ENCODE peak calls at places on chromosomes 5 and 9, in nine cellular contexts. P, K, G, O, X, D, Y, T and J are unnamed samples.

GRCh38 chr9:137300607-137301085 is 1.4 kb downstream of the NRARP start:
- DNase-seq in G (no peak), X (no peak), Y (peak; percentile 84), P (no peak), D (no peak), K (no peak), O (no peak), T (peak; percentile 35), J (peak; percentile 63)

GRCh38 chr5:118371973-118372650 is 616.2 kb downstream of the DTWD2 start:
- DNase-seq in D (no peak), Y (no peak), P (no peak), K (no peak), X (no peak), T (peak; percentile 36), G (no peak), O (no peak), J (no peak)

GRCh38 chr5:72817076-72817476 is 615 bp downstream of the TNPO1 start:
- DNase-seq in X (peak; percentile 55), P (no peak), D (peak; percentile 53), O (no peak), K (no peak), T (peak; percentile 51), Y (peak; percentile 68), G (peak; percentile 54), J (peak; percentile 83)

GRCh38 chr5:91280062-91280941 is 102.8 kb downstream of the ARRDC3 start:
- DNase-seq in G (peak; percentile 93), P (peak; percentile 93), O (peak; percentile 93), T (peak; percentile 94), D (peak; percentile 98), X (peak; percentile 40), Y (peak; percentile 94), K (peak; percentile 79), J (peak; percentile 97)

GRCh38 chr5:132996307-132996706 is 30.0 kb downstream of the ZCCHC10 start:
- DNase-seq in T (no peak), O (no peak), K (no peak), X (no peak), G (no peak), Y (no peak), D (no peak), P (no peak), J (no peak)

GRCh38 chr5:103894882-103895281 is 332.3 kb upstream of the NUDT12 start:
- DNase-seq in O (no peak), Y (peak; percentile 50), P (peak; percentile 9), D (peak; percentile 2), G (no peak), X (no peak), T (no peak), K (no peak), J (peak; percentile 4)

GRCh38 chr9:129237195-129237611 is 59.1 kb upstream of the IER5L start:
- DNase-seq in T (no peak), P (peak; percentile 22), Y (peak; percentile 44), G (no peak), K (no peak), O (no peak), X (peak; percentile 41), D (peak; percentile 59), J (peak; percentile 53)

GRCh38 chr5:43889238-43889637 is 286.3 kb downstream of the NNT start:
- DNase-seq in Y (no peak), X (no peak), P (no peak), K (no peak), G (no peak), T (no peak), O (no peak), D (no peak), J (peak; percentile 50)

GRCh38 chr9:93257808-93258331 is 73.9 kb downstream of the WNK2 start:
- DNase-seq in P (no peak), Y (no peak), K (no peak), X (no peak), O (no peak), G (peak; percentile 13), T (no peak), D (no peak), J (no peak)

GRCh38 chr9:136339173-136339957 is 12.0 kb downstream of the GPSM1 start:
- DNase-seq in T (no peak), O (peak; percentile 32), K (no peak), Y (peak; percentile 90), X (peak; percentile 73), D (no peak), G (peak; percentile 37), P (no peak), J (peak; percentile 47)

GRCh38 chr5:105954341-105954740 is 1716.4 kb downstream of the EFNA5 start:
- DNase-seq in Y (no peak), G (no peak), P (no peak), D (no peak), T (no peak), X (no peak), O (no peak), K (no peak), J (peak; percentile 22)

GRCh38 chr5:139486201-139486600 is 3.6 kb upstream of the STING1 start:
- DNase-seq in K (no peak), O (no peak), T (no peak), D (no peak), P (no peak), Y (peak; percentile 50), X (no peak), G (no peak), J (no peak)

GRCh38 chr5:178450121-178450631 is 140.0 kb downstream of the COL23A1 start:
- DNase-seq in Y (peak; percentile 30), K (no peak), T (no peak), G (no peak), X (no peak), D (no peak), P (no peak), O (no peak), J (no peak)

GRCh38 chr5:69525490-69525889 is 32.9 kb downstream of the OCLN start:
- DNase-seq in Y (no peak), O (no peak), D (no peak), X (no peak), T (no peak), K (no peak), P (no peak), G (no peak), J (no peak)

GRCh38 chr5:157431544-157432200 is 28.3 kb upstream of the NIPAL4 start:
- DNase-seq in Y (peak; percentile 65), O (peak; percentile 24), G (no peak), X (peak; percentile 82), D (peak; percentile 61), K (no peak), P (peak; percentile 54), T (peak; percentile 45), J (peak; percentile 73)

GRCh38 chr9:121298689-121299112 is 30.7 kb downstream of the GSN start:
- DNase-seq in K (no peak), Y (peak; percentile 46), G (peak; percentile 68), P (no peak), T (peak; percentile 88), D (no peak), O (no peak), X (no peak), J (no peak)
- H3K4me3 ChIP-seq in K (no peak overlapping the region), Y (peak overlapping the region; percentile 70), G (peak overlapping the region; percentile 57), P (no peak overlapping the region), T (peak overlapping the region; percentile 62), D (no peak overlapping the region), O (peak overlapping the region; percentile 62), X (no peak overlapping the region), J (no peak overlapping the region)

DNA sequence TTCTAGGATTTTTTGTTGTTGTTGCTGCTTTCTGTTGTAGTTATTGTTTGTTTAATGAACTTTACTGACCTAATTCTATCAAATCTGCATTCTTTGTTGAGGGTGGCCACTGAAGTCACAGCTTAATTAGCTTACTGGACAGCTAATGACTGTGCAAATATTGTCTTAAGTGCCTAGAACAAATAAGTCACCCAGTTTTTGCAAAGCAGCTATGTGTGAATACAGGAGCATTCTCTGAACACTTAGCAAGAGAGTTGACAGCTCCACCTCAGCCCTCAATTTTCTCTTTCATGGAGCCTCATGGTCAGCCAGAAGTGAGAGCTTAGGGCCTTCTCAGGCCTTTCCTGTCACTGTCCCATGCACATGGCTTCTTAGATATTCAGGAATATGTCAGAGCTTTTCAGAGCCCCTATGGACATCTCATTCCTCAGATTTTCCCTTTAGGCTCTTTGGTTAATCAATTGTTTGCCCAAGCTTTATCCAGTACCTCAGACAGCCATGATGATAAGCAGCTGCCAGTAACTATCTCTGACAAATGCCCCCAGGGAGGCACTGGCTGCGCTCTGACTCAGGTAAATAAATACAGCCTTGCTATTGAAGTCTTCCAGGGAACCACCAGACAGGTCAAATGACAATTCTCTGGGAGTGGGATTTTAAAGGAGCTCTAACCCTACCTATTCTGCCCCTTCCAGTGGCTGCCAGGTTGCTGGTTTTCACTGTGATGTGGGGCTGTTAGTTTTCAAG is 241.4 kb upstream of the IL12B start:
- DNase-seq in T (no peak), X (no peak), Y (no peak), D (no peak), O (peak; percentile 22), K (no peak), P (no peak), G (no peak), J (no peak)
- H3K4me3 ChIP-seq in T (no peak overlapping the region), X (no peak overlapping the region), Y (no peak overlapping the region), D (no peak overlapping the region), O (no peak overlapping the region), K (no peak overlapping the region), P (no peak overlapping the region), G (no peak overlapping the region), J (no peak overlapping the region)

GRCh38 chr9:10208691-10209069 is 404.1 kb downstream of the PTPRD start:
- DNase-seq in D (no peak), G (no peak), X (peak; percentile 2), Y (no peak), O (no peak), K (no peak), T (no peak), P (no peak), J (no peak)
- H3K4me3 ChIP-seq in D (no peak overlapping the region), G (no peak overlapping the region), X (peak overlapping the region; percentile 66), Y (peak overlapping the region; percentile 43), O (peak overlapping the region; percentile 30), K (no peak overlapping the region), T (no peak overlapping the region), P (no peak overlapping the region), J (peak overlapping the region; percentile 76)

DNA sequence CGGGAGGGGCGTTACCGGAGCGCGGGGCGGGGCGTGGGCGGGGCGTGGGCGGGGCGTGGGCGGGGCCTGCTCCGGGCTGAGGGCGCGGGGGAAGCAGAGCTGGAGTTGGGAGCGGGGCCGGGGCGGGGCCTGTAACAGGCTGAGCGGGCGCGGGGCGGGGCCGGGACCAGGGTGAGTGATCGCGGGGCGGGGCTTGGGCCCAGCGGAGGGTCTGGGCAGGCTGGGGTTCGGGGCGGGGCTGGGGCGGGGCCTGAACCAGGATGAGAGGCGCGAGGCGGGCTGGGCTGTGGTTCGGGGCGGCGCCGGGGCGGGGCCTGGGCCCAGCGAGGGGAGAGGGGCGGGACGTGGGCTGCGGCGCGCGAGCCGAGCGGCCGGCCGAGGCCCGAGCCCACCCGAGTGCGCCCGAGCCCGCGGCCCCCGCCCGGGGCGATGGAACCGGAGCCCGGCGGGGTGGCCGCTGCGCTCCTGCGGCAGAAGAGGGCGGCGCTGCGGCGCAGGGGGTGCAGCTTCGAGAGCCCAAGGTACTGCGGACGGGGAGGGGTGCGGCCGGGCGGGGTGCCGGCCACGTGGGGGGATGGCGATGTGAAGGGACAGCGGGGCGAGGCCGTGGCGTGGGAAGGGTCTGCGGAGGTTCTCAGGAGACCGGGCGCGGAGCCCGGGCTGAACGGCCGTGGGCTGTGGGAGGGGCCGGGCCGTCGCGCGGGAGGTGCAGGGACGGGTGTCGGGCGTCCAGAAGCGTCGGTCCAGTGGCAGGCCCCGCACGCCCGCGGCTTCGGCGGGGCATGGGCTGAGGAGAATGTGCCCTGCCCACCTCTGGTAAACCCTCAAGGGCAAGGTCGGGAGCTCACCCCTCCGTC is 39.5 kb upstream of the GARNL3 start:
- DNase-seq in O (no peak), Y (peak; percentile 98), K (peak; percentile 93), P (no peak), G (peak; percentile 96), X (peak; percentile 94), T (peak; percentile 97), D (peak; percentile 89), J (peak; percentile 76)
- H3K4me3 ChIP-seq in O (peak overlapping the region; percentile 62), Y (peak overlapping the region; percentile 79), K (peak overlapping the region; percentile 70), P (peak overlapping the region; percentile 66), G (peak overlapping the region; percentile 97), X (peak overlapping the region; percentile 80), T (peak overlapping the region; percentile 82), D (peak overlapping the region; percentile 57), J (peak overlapping the region; percentile 44)